ENCODE peak calls at places on chromosomes 4 and X, in eight cellular contexts. One of them, this sample, is unnamed.

GRCh38 chrX:109534933-109535332 is 1.7 kb upstream of the NXT2 start:
- DNase-seq in GM19239: no peak
- DNase-seq in NCI-H82: no peak
- DNase-seq in left colon: no peak
- DNase-seq in M059J: no peak
- DNase-seq in SJSA1: no peak
- DNase-seq in omental fat pad: no peak
- DNase-seq in HFFc6: no peak
- DNase-seq in this sample: no peak

GRCh38 chr4:64271601-64272081 is 137.6 kb downstream of the TECRL start:
- DNase-seq in omental fat pad: no peak
- DNase-seq in left colon: no peak
- DNase-seq in SJSA1: peak
- DNase-seq in HFFc6: no peak
- DNase-seq in GM19239: no peak
- DNase-seq in M059J: peak
- DNase-seq in NCI-H82: no peak
- DNase-seq in this sample: no peak

GRCh38 chr4:107857741-107858140 is 33.0 kb downstream of the SGMS2 start:
- DNase-seq in GM19239: no peak
- DNase-seq in M059J: no peak
- DNase-seq in NCI-H82: no peak
- DNase-seq in SJSA1: no peak
- DNase-seq in left colon: no peak
- DNase-seq in HFFc6: no peak
- DNase-seq in omental fat pad: no peak
- DNase-seq in this sample: no peak

GRCh38 chr4:119302073-119302832 is 19.7 kb downstream of the FABP2 start:
- DNase-seq in M059J: no peak
- DNase-seq in omental fat pad: no peak
- DNase-seq in GM19239: no peak
- DNase-seq in left colon: no peak
- DNase-seq in NCI-H82: no peak
- DNase-seq in HFFc6: no peak
- DNase-seq in SJSA1: no peak
- DNase-seq in this sample: no peak

GRCh38 chr4:108417923-108418322 is 202.5 kb upstream of the RPL34 start:
- DNase-seq in GM19239: no peak
- DNase-seq in HFFc6: no peak
- DNase-seq in M059J: peak
- DNase-seq in SJSA1: no peak
- DNase-seq in NCI-H82: no peak
- DNase-seq in omental fat pad: no peak
- DNase-seq in left colon: no peak
- DNase-seq in this sample: no peak

GRCh38 chr4:2968381-2968780 is 5.0 kb downstream of the GRK4 start:
- DNase-seq in M059J: peak
- DNase-seq in NCI-H82: no peak
- DNase-seq in GM19239: no peak
- DNase-seq in omental fat pad: no peak
- DNase-seq in SJSA1: no peak
- DNase-seq in left colon: no peak
- DNase-seq in HFFc6: no peak
- DNase-seq in this sample: no peak

GRCh38 chr4:1402516-1403101 is 3.6 kb downstream of the NKX1-1 start:
- DNase-seq in SJSA1: no peak
- DNase-seq in omental fat pad: no peak
- DNase-seq in left colon: no peak
- DNase-seq in GM19239: no peak
- DNase-seq in HFFc6: no peak
- DNase-seq in M059J: no peak
- DNase-seq in NCI-H82: no peak
- DNase-seq in this sample: no peak

GRCh38 chrX:134460861-134461218 is 875 bp downstream of the HPRT1 start:
- DNase-seq in M059J: peak
- DNase-seq in left colon: no peak
- DNase-seq in SJSA1: peak
- DNase-seq in NCI-H82: peak
- DNase-seq in omental fat pad: no peak
- DNase-seq in GM19239: no peak
- DNase-seq in HFFc6: no peak
- DNase-seq in this sample: no peak

GRCh38 chrX:151711787-151712186 is 4.0 kb upstream of the FATE1 start:
- DNase-seq in NCI-H82: no peak
- DNase-seq in omental fat pad: no peak
- DNase-seq in SJSA1: no peak
- DNase-seq in left colon: no peak
- DNase-seq in HFFc6: no peak
- DNase-seq in M059J: no peak
- DNase-seq in GM19239: no peak
- DNase-seq in this sample: no peak

GRCh38 chr4:6917445-6918241 is 8.0 kb downstream of the TBC1D14 start:
- DNase-seq in omental fat pad: peak
- DNase-seq in GM19239: no peak
- DNase-seq in SJSA1: peak
- DNase-seq in left colon: peak
- DNase-seq in M059J: peak
- DNase-seq in NCI-H82: peak
- DNase-seq in HFFc6: no peak
- DNase-seq in this sample: peak

GRCh38 chr4:4714330-4714729 is 145.1 kb upstream of the MSX1 start:
- DNase-seq in left colon: no peak
- DNase-seq in HFFc6: peak
- DNase-seq in M059J: peak
- DNase-seq in GM19239: no peak
- DNase-seq in NCI-H82: no peak
- DNase-seq in omental fat pad: no peak
- DNase-seq in SJSA1: no peak
- DNase-seq in this sample: no peak

This sample was measured in ovary.